ENCODE peak calls at places on chromosomes 5 and 9, in five cellular contexts. One of them, this sample, is unnamed.

GRCh38 chr5:5079871-5080270 is 60.3 kb upstream of the ADAMTS16 start:
- ATAC-seq in WTC11: no peak
- ATAC-seq in lower lobe of right lung: no peak
- ATAC-seq in CD4-positive, alpha-beta T cell: no peak
- ATAC-seq in activated naive CD8-positive, alpha-beta T cell treated with anti-CD3 and anti-CD28 coated beads, Interleukin-2, amount 50 U/mL, for 24 hours: no peak
- ATAC-seq in this sample: no peak

GRCh38 chr5:40667171-40667663 is 12.5 kb upstream of the PTGER4 start:
- ATAC-seq in WTC11: no peak
- ATAC-seq in lower lobe of right lung: no peak
- ATAC-seq in CD4-positive, alpha-beta T cell: no peak
- ATAC-seq in activated naive CD8-positive, alpha-beta T cell treated with anti-CD3 and anti-CD28 coated beads, Interleukin-2, amount 50 U/mL, for 24 hours: no peak
- ATAC-seq in this sample: no peak

GRCh38 chr9:33816327-33817252 is at the start of gene UBE2R2:
- ATAC-seq in WTC11: peak
- ATAC-seq in lower lobe of right lung: peak
- ATAC-seq in CD4-positive, alpha-beta T cell: peak
- ATAC-seq in activated naive CD8-positive, alpha-beta T cell treated with anti-CD3 and anti-CD28 coated beads, Interleukin-2, amount 50 U/mL, for 24 hours: peak
- ATAC-seq in this sample: peak

GRCh38 chr9:126419475-126419874 is 92.8 kb downstream of the MVB12B start:
- ATAC-seq in WTC11: no peak
- ATAC-seq in lower lobe of right lung: no peak
- ATAC-seq in CD4-positive, alpha-beta T cell: no peak
- ATAC-seq in activated naive CD8-positive, alpha-beta T cell treated with anti-CD3 and anti-CD28 coated beads, Interleukin-2, amount 50 U/mL, for 24 hours: no peak
- ATAC-seq in this sample: no peak

GRCh38 chr9:130095872-130096271 is 42.2 kb downstream of the GPR107 start:
- ATAC-seq in WTC11: no peak
- ATAC-seq in lower lobe of right lung: no peak
- ATAC-seq in CD4-positive, alpha-beta T cell: no peak
- ATAC-seq in activated naive CD8-positive, alpha-beta T cell treated with anti-CD3 and anti-CD28 coated beads, Interleukin-2, amount 50 U/mL, for 24 hours: peak
- ATAC-seq in this sample: no peak

GRCh38 chr5:131419877-131420276 is 156.0 kb downstream of the CDC42SE2 start:
- ATAC-seq in WTC11: no peak
- ATAC-seq in lower lobe of right lung: no peak
- ATAC-seq in CD4-positive, alpha-beta T cell: no peak
- ATAC-seq in activated naive CD8-positive, alpha-beta T cell treated with anti-CD3 and anti-CD28 coated beads, Interleukin-2, amount 50 U/mL, for 24 hours: no peak
- ATAC-seq in this sample: no peak

GRCh38 chr5:77991084-77991483 is 214.9 kb upstream of the TBCA start:
- ATAC-seq in WTC11: peak
- ATAC-seq in lower lobe of right lung: no peak
- ATAC-seq in CD4-positive, alpha-beta T cell: no peak
- ATAC-seq in activated naive CD8-positive, alpha-beta T cell treated with anti-CD3 and anti-CD28 coated beads, Interleukin-2, amount 50 U/mL, for 24 hours: peak
- ATAC-seq in this sample: no peak

GRCh38 chr5:140977003-140977402 is 10.7 kb downstream of the PCDHAC2 start:
- ATAC-seq in WTC11: no peak
- ATAC-seq in lower lobe of right lung: no peak
- ATAC-seq in CD4-positive, alpha-beta T cell: no peak
- ATAC-seq in activated naive CD8-positive, alpha-beta T cell treated with anti-CD3 and anti-CD28 coated beads, Interleukin-2, amount 50 U/mL, for 24 hours: no peak
- ATAC-seq in this sample: peak

GRCh38 chr9:98146101-98146991 is 27.3 kb upstream of the TRIM14 start:
- ATAC-seq in WTC11: peak
- ATAC-seq in lower lobe of right lung: peak
- ATAC-seq in CD4-positive, alpha-beta T cell: no peak
- ATAC-seq in activated naive CD8-positive, alpha-beta T cell treated with anti-CD3 and anti-CD28 coated beads, Interleukin-2, amount 50 U/mL, for 24 hours: no peak
- ATAC-seq in this sample: no peak

GRCh38 chr5:173781432-173781825 is 106.7 kb upstream of the CPEB4 start:
- ATAC-seq in WTC11: no peak
- ATAC-seq in lower lobe of right lung: peak
- ATAC-seq in CD4-positive, alpha-beta T cell: no peak
- ATAC-seq in activated naive CD8-positive, alpha-beta T cell treated with anti-CD3 and anti-CD28 coated beads, Interleukin-2, amount 50 U/mL, for 24 hours: no peak
- ATAC-seq in this sample: no peak

GRCh38 chr9:22084336-22085035 is 75.4 kb upstream of the CDKN2B start:
- ATAC-seq in WTC11: no peak
- ATAC-seq in lower lobe of right lung: peak
- ATAC-seq in CD4-positive, alpha-beta T cell: no peak
- ATAC-seq in activated naive CD8-positive, alpha-beta T cell treated with anti-CD3 and anti-CD28 coated beads, Interleukin-2, amount 50 U/mL, for 24 hours: no peak
- ATAC-seq in this sample: no peak

GRCh38 chr9:121298689-121299112 is 30.7 kb downstream of the GSN start:
- ATAC-seq in WTC11: peak
- ATAC-seq in lower lobe of right lung: peak
- ATAC-seq in CD4-positive, alpha-beta T cell: no peak
- ATAC-seq in activated naive CD8-positive, alpha-beta T cell treated with anti-CD3 and anti-CD28 coated beads, Interleukin-2, amount 50 U/mL, for 24 hours: no peak
- ATAC-seq in this sample: peak

GRCh38 chr5:81288021-81288433 is 13.4 kb upstream of the ZCCHC9 start:
- ATAC-seq in WTC11: no peak
- ATAC-seq in lower lobe of right lung: no peak
- ATAC-seq in CD4-positive, alpha-beta T cell: no peak
- ATAC-seq in activated naive CD8-positive, alpha-beta T cell treated with anti-CD3 and anti-CD28 coated beads, Interleukin-2, amount 50 U/mL, for 24 hours: no peak
- ATAC-seq in this sample: no peak

GRCh38 chr9:131358438-131359029 is 35.4 kb upstream of the PRRC2B start:
- ATAC-seq in WTC11: peak
- ATAC-seq in lower lobe of right lung: no peak
- ATAC-seq in CD4-positive, alpha-beta T cell: peak
- ATAC-seq in activated naive CD8-positive, alpha-beta T cell treated with anti-CD3 and anti-CD28 coated beads, Interleukin-2, amount 50 U/mL, for 24 hours: no peak
- ATAC-seq in this sample: no peak

GRCh38 chr5:79329453-79329852 is 93.5 kb downstream of the JMY start:
- ATAC-seq in WTC11: no peak
- ATAC-seq in lower lobe of right lung: no peak
- ATAC-seq in CD4-positive, alpha-beta T cell: no peak
- ATAC-seq in activated naive CD8-positive, alpha-beta T cell treated with anti-CD3 and anti-CD28 coated beads, Interleukin-2, amount 50 U/mL, for 24 hours: no peak
- ATAC-seq in this sample: no peak

GRCh38 chr5:82749453-82749852 is 327.7 kb downstream of the TMEM167A start:
- ATAC-seq in WTC11: no peak
- ATAC-seq in lower lobe of right lung: no peak
- ATAC-seq in CD4-positive, alpha-beta T cell: no peak
- ATAC-seq in activated naive CD8-positive, alpha-beta T cell treated with anti-CD3 and anti-CD28 coated beads, Interleukin-2, amount 50 U/mL, for 24 hours: no peak
- ATAC-seq in this sample: no peak

GRCh38 chr5:97009212-97009898 is 73.5 kb downstream of the LNPEP start:
- ATAC-seq in WTC11: no peak
- ATAC-seq in lower lobe of right lung: peak
- ATAC-seq in CD4-positive, alpha-beta T cell: peak
- ATAC-seq in activated naive CD8-positive, alpha-beta T cell treated with anti-CD3 and anti-CD28 coated beads, Interleukin-2, amount 50 U/mL, for 24 hours: peak
- ATAC-seq in this sample: no peak

GRCh38 chr5:89308606-89309040 is 425.6 kb upstream of the MEF2C start:
- ATAC-seq in WTC11: no peak
- ATAC-seq in lower lobe of right lung: no peak
- ATAC-seq in CD4-positive, alpha-beta T cell: no peak
- ATAC-seq in activated naive CD8-positive, alpha-beta T cell treated with anti-CD3 and anti-CD28 coated beads, Interleukin-2, amount 50 U/mL, for 24 hours: peak
- ATAC-seq in this sample: no peak

GRCh38 chr9:69811329-69811989 is 9.2 kb upstream of the CFAP95 start:
- ATAC-seq in WTC11: no peak
- ATAC-seq in lower lobe of right lung: no peak
- ATAC-seq in CD4-positive, alpha-beta T cell: no peak
- ATAC-seq in activated naive CD8-positive, alpha-beta T cell treated with anti-CD3 and anti-CD28 coated beads, Interleukin-2, amount 50 U/mL, for 24 hours: no peak
- ATAC-seq in this sample: no peak

GRCh38 chr9:113499153-113499875 is 35.8 kb downstream of the RGS3 start:
- ATAC-seq in WTC11: no peak
- ATAC-seq in lower lobe of right lung: no peak
- ATAC-seq in CD4-positive, alpha-beta T cell: no peak
- ATAC-seq in activated naive CD8-positive, alpha-beta T cell treated with anti-CD3 and anti-CD28 coated beads, Interleukin-2, amount 50 U/mL, for 24 hours: peak
- ATAC-seq in this sample: no peak

GRCh38 chr5:61277190-61277589 is 54.9 kb upstream of the ZSWIM6 start:
- ATAC-seq in WTC11: peak
- ATAC-seq in lower lobe of right lung: peak
- ATAC-seq in CD4-positive, alpha-beta T cell: peak
- ATAC-seq in activated naive CD8-positive, alpha-beta T cell treated with anti-CD3 and anti-CD28 coated beads, Interleukin-2, amount 50 U/mL, for 24 hours: peak
- ATAC-seq in this sample: peak

GRCh38 chr5:124460000-124460399 is 286.4 kb downstream of the ZNF608 start:
- ATAC-seq in WTC11: no peak
- ATAC-seq in lower lobe of right lung: no peak
- ATAC-seq in CD4-positive, alpha-beta T cell: no peak
- ATAC-seq in activated naive CD8-positive, alpha-beta T cell treated with anti-CD3 and anti-CD28 coated beads, Interleukin-2, amount 50 U/mL, for 24 hours: no peak
- ATAC-seq in this sample: peak

GRCh38 chr9:14424983-14425382 is 111.0 kb upstream of the NFIB start:
- ATAC-seq in WTC11: no peak
- ATAC-seq in lower lobe of right lung: peak
- ATAC-seq in CD4-positive, alpha-beta T cell: no peak
- ATAC-seq in activated naive CD8-positive, alpha-beta T cell treated with anti-CD3 and anti-CD28 coated beads, Interleukin-2, amount 50 U/mL, for 24 hours: no peak
- ATAC-seq in this sample: no peak

GRCh38 chr5:103308774-103309173 is 50.2 kb downstream of the MACIR start:
- ATAC-seq in WTC11: no peak
- ATAC-seq in lower lobe of right lung: no peak
- ATAC-seq in CD4-positive, alpha-beta T cell: no peak
- ATAC-seq in activated naive CD8-positive, alpha-beta T cell treated with anti-CD3 and anti-CD28 coated beads, Interleukin-2, amount 50 U/mL, for 24 hours: no peak
- ATAC-seq in this sample: no peak

GRCh38 chr9:29514336-29514735 is 1941.1 kb upstream of the C9orf72 start:
- ATAC-seq in WTC11: peak
- ATAC-seq in lower lobe of right lung: no peak
- ATAC-seq in CD4-positive, alpha-beta T cell: no peak
- ATAC-seq in activated naive CD8-positive, alpha-beta T cell treated with anti-CD3 and anti-CD28 coated beads, Interleukin-2, amount 50 U/mL, for 24 hours: no peak
- ATAC-seq in this sample: no peak

GRCh38 chr5:146203011-146203871 is at the start of gene RBM27:
- ATAC-seq in WTC11: peak
- ATAC-seq in lower lobe of right lung: peak
- ATAC-seq in CD4-positive, alpha-beta T cell: peak
- ATAC-seq in activated naive CD8-positive, alpha-beta T cell treated with anti-CD3 and anti-CD28 coated beads, Interleukin-2, amount 50 U/mL, for 24 hours: peak
- ATAC-seq in this sample: peak

GRCh38 chr5:120449501-120449900 is 14.6 kb upstream of the PRR16 start:
- ATAC-seq in WTC11: no peak
- ATAC-seq in lower lobe of right lung: no peak
- ATAC-seq in CD4-positive, alpha-beta T cell: no peak
- ATAC-seq in activated naive CD8-positive, alpha-beta T cell treated with anti-CD3 and anti-CD28 coated beads, Interleukin-2, amount 50 U/mL, for 24 hours: no peak
- ATAC-seq in this sample: no peak

GRCh38 chr9:132235894-132236661 is 74.2 kb downstream of the NTNG2 start:
- ATAC-seq in WTC11: peak
- ATAC-seq in lower lobe of right lung: peak
- ATAC-seq in CD4-positive, alpha-beta T cell: no peak
- ATAC-seq in activated naive CD8-positive, alpha-beta T cell treated with anti-CD3 and anti-CD28 coated beads, Interleukin-2, amount 50 U/mL, for 24 hours: peak
- ATAC-seq in this sample: no peak

GRCh38 chr5:127320032-127320945 is 29.7 kb downstream of the MEGF10 start:
- ATAC-seq in WTC11: peak
- ATAC-seq in lower lobe of right lung: no peak
- ATAC-seq in CD4-positive, alpha-beta T cell: no peak
- ATAC-seq in activated naive CD8-positive, alpha-beta T cell treated with anti-CD3 and anti-CD28 coated beads, Interleukin-2, amount 50 U/mL, for 24 hours: peak
- ATAC-seq in this sample: no peak

This sample was measured in gastroesophageal sphincter.